ENCODE peak calls at places on chromosomes 1 and 21, in nine cellular contexts. Z is fibroblast of lung, X is endodermal cell, U is PC-3, O is colonic mucosa, L is breast epithelium, I is Peyer's patch, F is prostate gland, H is heart left ventricle. C is an unnamed sample. For H3K4me1, the result is how much of the 10 kb centered on the place peaks cover.

GRCh38 chr1:58062635-58063034 is 483.9 kb downstream of the OMA1 start:
- DNase-seq in F (no peak), I (no peak), L (no peak), U (no peak), Z (no peak), X (no peak), H (no peak), O (no peak), C (no peak)

GRCh38 chr1:53869454-53870117 is 20.0 kb downstream of the YIPF1 start:
- DNase-seq in Z (no peak), L (no peak), O (no peak), I (no peak), F (no peak), H (no peak), U (no peak), X (no peak), C (no peak)

GRCh38 chr21:37668462-37669239 is 247.6 kb downstream of the KCNJ6 start:
- DNase-seq in X (peak), U (no peak), Z (no peak), H (no peak), F (no peak), I (no peak), L (no peak), O (no peak), C (no peak)

GRCh38 chr1:5746611-5747427 is 245.4 kb downstream of the NPHP4 start:
- DNase-seq in X (peak), I (peak), L (no peak), Z (no peak), H (no peak), F (no peak), O (no peak), U (no peak), C (no peak)

GRCh38 chr1:32208891-32209309 is at the start of gene DCDC2B:
- DNase-seq in U (peak), X (no peak), H (peak), I (peak), L (peak), F (no peak), O (peak), Z (peak), C (no peak)

GRCh38 chr1:115980998-115981993 is 5.0 kb downstream of the SLC22A15 start:
- DNase-seq in O (peak), L (no peak), Z (peak), X (peak), H (peak), I (no peak), U (peak), F (no peak), C (peak)

GRCh38 chr1:246930830-246931548 is 759 bp downstream of the AHCTF1 start:
- DNase-seq in U (peak), O (peak), H (peak), I (peak), Z (peak), L (peak), F (peak), X (peak), C (peak)

GRCh38 chr1:202844259-202844658 is 33.5 kb downstream of the PCAT6 start:
- DNase-seq in X (no peak), U (no peak), F (no peak), Z (no peak), L (no peak), I (no peak), H (no peak), O (no peak), C (no peak)

GRCh38 chr1:48870596-48870995 is 93.9 kb upstream of the BEND5 start:
- DNase-seq in F (no peak), I (no peak), H (no peak), U (peak), Z (no peak), X (peak), O (no peak), L (no peak), C (no peak)

GRCh38 chr1:223429313-223429731 is 36.1 kb downstream of the CCDC185 start:
- DNase-seq in O (no peak), H (peak), F (peak), L (peak), X (no peak), Z (peak), I (no peak), U (no peak), C (no peak)

GRCh38 chr21:43775190-43775589 is 918 bp downstream of the CSTB start:
- DNase-seq in F (no peak), O (no peak), L (no peak), Z (no peak), H (no peak), X (no peak), I (no peak), U (no peak), C (peak)

GRCh38 chr1:156320560-156320959 is 17.5 kb downstream of the CCT3 start:
- DNase-seq in Z (no peak), U (peak), F (no peak), O (no peak), L (no peak), H (no peak), X (no peak), I (no peak), C (no peak)

GRCh38 chr1:224498574-224499170 is 64.1 kb upstream of the WDR26 start:
- DNase-seq in U (peak), Z (peak), L (peak), X (peak), H (no peak), I (no peak), O (no peak), F (peak), C (no peak)

GRCh38 chr1:67897270-67897949 is 64.1 kb upstream of the GNG12 start:
- DNase-seq in X (no peak), I (no peak), L (no peak), Z (peak), H (no peak), F (no peak), U (no peak), O (peak), C (no peak)

GRCh38 chr1:236540813-236541465 is 17.2 kb downstream of the LGALS8 start:
- DNase-seq in X (no peak), L (no peak), F (no peak), Z (no peak), I (no peak), O (no peak), H (no peak), U (no peak), C (no peak)

GRCh38 chr1:14804626-14805025 is 206.1 kb downstream of the KAZN start:
- DNase-seq in Z (no peak), O (no peak), H (no peak), I (no peak), U (peak), L (no peak), X (peak), F (no peak), C (no peak)

GRCh38 chr1:107548276-107548675 is 407.4 kb downstream of the NTNG1 start:
- DNase-seq in F (no peak), X (no peak), H (no peak), O (no peak), I (no peak), L (no peak), U (no peak), Z (peak), C (no peak)

GRCh38 chr1:214551436-214552173 is at the start of gene PTPN14:
- DNase-seq in I (peak), F (peak), L (peak), H (peak), Z (peak), X (peak), O (peak), U (peak), C (peak)

GRCh38 chr1:24415910-24416665 is 486 bp downstream of the NIPAL3 start:
- DNase-seq in X (no peak), L (peak), F (peak), Z (peak), U (peak), I (peak), O (peak), H (no peak), C (peak)

GRCh38 chr1:23122796-23123195 is 45.9 kb downstream of the LUZP1 start:
- DNase-seq in U (no peak), X (no peak), O (no peak), Z (no peak), H (no peak), L (no peak), I (no peak), F (no peak), C (no peak)

GRCh38 chr1:51912881-51913280 is 34.4 kb upstream of the NRDC start:
- DNase-seq in F (no peak), O (no peak), L (no peak), X (no peak), H (no peak), I (no peak), Z (no peak), U (no peak), C (no peak)

GRCh38 chr21:36330904-36331303 is 10.9 kb downstream of the MORC3 start:
- DNase-seq in Z (peak), U (peak), X (peak), F (peak), H (no peak), I (peak), O (peak), L (no peak), C (peak)

GRCh38 chr21:34035619-34036354 is 37.6 kb upstream of the MRPS6 start:
- DNase-seq in O (no peak), Z (no peak), L (no peak), I (no peak), H (no peak), F (no peak), U (no peak), X (no peak), C (no peak)

GRCh38 chr1:104294259-104294658 is 544.6 kb downstream of the AMY1C start:
- DNase-seq in X (no peak), L (no peak), U (no peak), F (no peak), H (no peak), I (no peak), O (no peak), Z (no peak), C (no peak)

GRCh38 chr1:25756210-25756609 is 43.8 kb upstream of the SELENON start:
- DNase-seq in X (no peak), O (no peak), I (no peak), U (no peak), Z (no peak), L (no peak), F (no peak), H (no peak), C (no peak)

GRCh38 chr21:36701912-36702621 is 3.2 kb downstream of the SIM2 start:
- DNase-seq in I (no peak), L (no peak), F (no peak), U (peak), X (peak), Z (no peak), O (no peak), H (no peak), C (no peak)

GRCh38 chr1:182143825-182144661 is 82.5 kb upstream of the ZNF648 start:
- DNase-seq in F (peak), L (peak), Z (peak), O (peak), U (peak), H (peak), X (peak), I (peak), C (peak)

GRCh38 chr1:53393325-53393792 is 65.5 kb upstream of the LRP8 start:
- DNase-seq in L (peak), U (peak), X (peak), Z (peak), H (peak), F (peak), O (peak), I (peak), C (peak)

GRCh38 chr1:54882483-54882882 is 4.5 kb downstream of the DHCR24 start:
- DNase-seq in Z (peak), I (no peak), L (no peak), H (no peak), F (no peak), U (peak), X (no peak), O (no peak), C (no peak)

GRCh38 chr1:6724517-6725141 is 23.0 kb upstream of the DNAJC11 start:
- DNase-seq in L (no peak), I (no peak), Z (peak), O (no peak), H (no peak), U (peak), X (no peak), F (no peak), C (no peak)

GRCh38 chr1:24999906-25000305 is 69.8 kb upstream of the RUNX3 start:
- DNase-seq in O (no peak), F (no peak), I (no peak), H (no peak), L (no peak), U (no peak), X (no peak), Z (no peak), C (no peak)

GRCh38 chr1:171245458-171246064 is 2.7 kb upstream of the FMO1 start:
- DNase-seq in U (peak), L (no peak), H (no peak), F (peak), X (peak), Z (peak), O (peak), I (no peak), C (no peak)

GRCh38 chr1:40861227-40862003 is 748 bp downstream of the CITED4 start:
- DNase-seq in H (peak), O (peak), F (no peak), Z (peak), L (no peak), I (peak), U (no peak), X (peak), C (peak)

GRCh38 chr1:37930246-37931142 is 16.4 kb downstream of the INPP5B start:
- DNase-seq in O (peak), U (peak), I (no peak), F (peak), H (peak), X (no peak), Z (peak), L (no peak), C (no peak)

GRCh38 chr1:1988061-1988945 is 15.3 kb downstream of the CFAP74 start:
- DNase-seq in H (no peak), F (no peak), O (no peak), I (no peak), Z (no peak), U (no peak), X (no peak), L (no peak), C (peak)

GRCh38 chr1:22332166-22332717 is 119.4 kb upstream of the ZBTB40 start:
- DNase-seq in L (no peak), I (no peak), Z (no peak), H (no peak), F (no peak), U (no peak), O (no peak), X (no peak), C (no peak)

GRCh38 chr1:236158719-236159118 is 16.4 kb downstream of the GPR137B start:
- DNase-seq in U (no peak), L (no peak), I (no peak), H (no peak), X (no peak), O (no peak), Z (no peak), F (no peak), C (no peak)

GRCh38 chr1:10969267-10969970 is 43.0 kb upstream of the TARDBP start:
- DNase-seq in H (no peak), I (no peak), F (no peak), Z (no peak), X (peak), U (no peak), L (no peak), O (no peak), C (no peak)

GRCh38 chr1:204126367-204126766 is 25.5 kb downstream of the ETNK2 start:
- DNase-seq in O (no peak), U (no peak), I (no peak), X (no peak), L (no peak), Z (no peak), H (no peak), F (peak), C (no peak)
- H3K4me1 ChIP-seq in O (under half), U (under half), I (under half), X (under half), L (under half), Z (under half), H (under half), F (under half), C (under half)

GRCh38 chr1:46394872-46395465 is 852 bp downstream of the FAAH start:
- DNase-seq in L (no peak), X (no peak), U (no peak), H (no peak), I (no peak), Z (no peak), F (peak), O (no peak), C (peak)
- H3K4me3 ChIP-seq in L (peak), X (peak), U (no peak), H (peak), I (peak), Z (no peak), F (peak), O (peak), C (peak)

GRCh38 chr1:112637257-112638108 is 17.9 kb downstream of the CAPZA1 start:
- DNase-seq in X (no peak), O (no peak), L (no peak), H (no peak), I (no peak), Z (peak), F (no peak), U (peak), C (no peak)

GRCh38 chr1:112633628-112634027 is 14.0 kb downstream of the CAPZA1 start:
- DNase-seq in F (no peak), U (no peak), I (no peak), O (no peak), H (no peak), Z (peak), L (no peak), X (no peak), C (no peak)

GRCh38 chr1:112634367-112634766 is 14.7 kb downstream of the CAPZA1 start:
- DNase-seq in U (no peak), O (no peak), F (no peak), H (no peak), Z (no peak), X (no peak), I (no peak), L (no peak), C (no peak)

GRCh38 chr1:112636597-112637256 is 17.1 kb downstream of the CAPZA1 start:
- DNase-seq in U (peak), O (no peak), F (no peak), L (no peak), I (no peak), H (no peak), Z (no peak), X (no peak), C (no peak)

GRCh38 chr1:112638109-112638426 is 18.4 kb downstream of the CAPZA1 start:
- DNase-seq in Z (no peak), H (no peak), I (no peak), L (no peak), X (no peak), F (no peak), O (no peak), U (peak), C (no peak)
- H3K27ac ChIP-seq in Z (no peak), H (no peak), I (no peak), L (peak), X (no peak), F (no peak), O (no peak), U (no peak), C (no peak)

DNA sequence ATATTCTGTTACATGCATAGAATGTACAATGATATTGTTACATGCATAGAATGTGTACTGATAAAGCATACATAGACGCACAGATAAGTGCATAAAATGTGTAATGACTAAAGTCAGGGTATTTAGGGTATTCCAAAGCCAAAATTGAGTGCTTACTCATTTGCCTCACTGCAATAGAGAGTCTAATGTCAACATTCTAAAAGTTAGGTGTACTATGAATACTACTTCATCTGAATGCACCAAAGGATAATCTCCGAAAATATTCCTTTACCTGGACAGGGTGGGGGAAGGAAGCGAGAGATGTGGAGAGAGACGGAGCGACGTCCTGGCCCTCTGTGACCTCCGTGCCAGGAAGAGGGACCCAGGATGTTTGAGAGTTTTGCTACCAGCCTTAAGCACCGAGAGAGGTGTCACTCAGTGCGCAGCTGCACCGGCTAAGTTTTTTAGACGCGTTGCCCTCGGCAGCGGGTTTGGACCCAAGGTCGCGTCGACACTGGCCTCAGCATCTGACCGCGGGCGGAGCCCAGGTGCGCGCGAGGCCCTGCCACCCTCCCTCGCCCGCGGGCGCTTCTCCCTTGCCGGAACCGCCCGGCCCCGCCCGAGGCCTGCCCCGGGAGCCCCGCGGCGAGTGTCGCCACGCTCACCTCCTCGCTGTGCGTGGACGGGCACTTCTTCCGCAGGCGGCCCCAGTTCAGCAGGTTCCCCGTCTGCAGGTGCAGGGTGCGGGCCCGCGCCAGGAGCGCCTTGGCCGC is 660 bp downstream of the GCLM start:
- DNase-seq in X (peak), L (peak), O (peak), Z (peak), F (peak), H (peak), U (peak), I (peak), C (peak)
- H3K4me1 ChIP-seq in X (under half), L (under half), O (under half), Z (under half), F (under half), H (under half), U (under half), I (under half), C (under half)

GRCh38 chr1:65525297-65526048 is 105.0 kb downstream of the LEPR start:
- DNase-seq in X (peak), I (peak), U (no peak), H (peak), L (no peak), O (no peak), F (no peak), Z (no peak), C (peak)
- H3K4me3 ChIP-seq in X (peak), I (peak), U (no peak), H (peak), L (peak), O (peak), F (peak), Z (peak), C (peak)

DNA sequence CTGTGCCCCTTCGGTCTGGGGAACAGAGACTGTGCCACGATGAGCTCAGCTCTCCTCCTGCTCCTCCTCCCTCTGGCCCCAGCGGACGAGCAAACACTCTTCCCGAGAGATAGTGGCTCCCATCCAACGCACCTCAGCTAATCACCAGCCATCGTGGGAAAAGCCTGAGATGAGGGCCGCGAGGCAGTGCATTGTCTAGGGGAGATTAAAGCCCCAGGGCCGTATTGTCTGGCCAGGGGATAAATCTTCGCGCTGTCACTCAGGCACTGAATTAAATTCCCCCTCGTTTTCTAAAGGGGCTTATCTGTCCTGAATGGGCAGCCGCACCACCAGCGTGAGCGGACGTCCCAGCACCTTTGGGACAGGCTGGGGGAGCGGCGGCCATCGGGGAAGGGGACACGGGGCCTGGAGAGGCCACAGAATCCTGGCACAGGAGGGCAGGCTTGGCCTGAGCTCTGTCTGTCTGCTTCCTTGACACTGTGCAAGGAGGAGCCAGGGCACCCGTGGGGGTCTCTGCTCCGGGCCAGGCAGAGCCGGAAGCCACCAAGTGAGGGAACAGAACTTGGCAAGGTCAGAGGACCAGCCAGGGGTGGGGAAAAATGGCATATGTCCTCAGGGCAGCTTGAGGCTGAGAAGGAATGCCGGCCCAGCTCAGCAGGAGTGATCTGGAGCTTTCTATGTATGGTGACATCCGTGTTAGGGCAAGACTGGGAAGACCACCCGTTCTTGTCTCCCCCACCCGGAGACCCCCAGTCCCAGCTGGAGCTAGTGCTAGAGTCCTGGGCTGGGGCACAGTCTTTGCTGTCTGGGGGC is 32.3 kb downstream of the PRDM16 start:
- DNase-seq in I (no peak), F (peak), L (no peak), X (peak), Z (no peak), U (no peak), O (no peak), H (no peak), C (no peak)
- H3K27ac ChIP-seq in I (no peak), F (no peak), L (no peak), X (peak), Z (no peak), U (no peak), O (no peak), H (peak), C (no peak)

GRCh38 chr1:113937146-113937545 is 8.0 kb downstream of the HIPK1 start:
- DNase-seq in U (peak), F (no peak), H (no peak), X (no peak), O (no peak), I (no peak), Z (peak), L (no peak), C (no peak)
- H3K4me1 ChIP-seq in U (under half), F (under half), H (under half), X (under half), O (under half), I (under half), Z (under half), L (under half), C (under half)

GRCh38 chr1:8970870-8971337 is 25.2 kb downstream of the CA6 start:
- DNase-seq in H (no peak), U (no peak), Z (no peak), O (no peak), I (no peak), X (no peak), L (no peak), F (no peak), C (no peak)
- H3K4me3 ChIP-seq in H (no peak), U (no peak), Z (no peak), O (no peak), I (no peak), X (no peak), L (no peak), F (no peak), C (no peak)